ENCODE peak calls at places on chromosomes 5 and 9, in eight cellular contexts. S is uterus, P is H54, A is heart left ventricle, X is transverse colon, D is HepG2, L is upper lobe of left lung, T is ovary. G is an unnamed sample.

GRCh38 chr9:134590240-134591081 is 51.1 kb upstream of the COL5A1 start:
- DNase-seq in S (no peak), P (no peak), A (no peak), X (no peak), D (peak; percentile 24), L (no peak), T (no peak), G (peak; percentile 18)

GRCh38 chr9:130667117-130667430 is 2.7 kb downstream of the PRDM12 start:
- DNase-seq in S (no peak), P (no peak), A (no peak), X (no peak), D (no peak), L (no peak), T (no peak), G (no peak)

GRCh38 chr9:128684325-128685021 is 4.5 kb upstream of the SET start:
- DNase-seq in S (peak; percentile 66), P (peak; percentile 98), A (peak; percentile 79), X (peak; percentile 92), D (peak; percentile 78), L (peak; percentile 75), T (peak; percentile 78), G (peak; percentile 42)

GRCh38 chr5:144189800-144190429 is 19.2 kb downstream of the KCTD16 start:
- DNase-seq in S (no peak), P (peak; percentile 14), A (no peak), X (peak; percentile 53), D (no peak), L (no peak), T (no peak), G (no peak)

GRCh38 chr5:132506094-132506692 is 15.6 kb upstream of the IRF1 start:
- DNase-seq in S (peak; percentile 24), P (peak; percentile 59), A (no peak), X (peak; percentile 57), D (peak; percentile 41), L (no peak), T (peak; percentile 53), G (peak; percentile 67)

GRCh38 chr5:142601432-142601831 is 84.5 kb downstream of the FGF1 start:
- DNase-seq in S (no peak), P (no peak), A (no peak), X (no peak), D (no peak), L (no peak), T (no peak), G (no peak)

GRCh38 chr9:88462191-88462590 is 72.8 kb upstream of the NXNL2 start:
- DNase-seq in S (no peak), P (no peak), A (no peak), X (no peak), D (no peak), L (no peak), T (no peak), G (no peak)

GRCh38 chr5:163473613-163474243 is 13.3 kb downstream of the HMMR start:
- DNase-seq in S (no peak), P (no peak), A (no peak), X (no peak), D (no peak), L (no peak), T (no peak), G (peak; percentile 26)

GRCh38 chr9:69923972-69924371 is 103.4 kb downstream of the CFAP95 start:
- DNase-seq in S (no peak), P (no peak), A (no peak), X (no peak), D (no peak), L (no peak), T (no peak), G (no peak)

GRCh38 chr9:89811356-89811755 is 206.5 kb downstream of the GADD45G start:
- DNase-seq in S (no peak), P (no peak), A (no peak), X (no peak), D (no peak), L (no peak), T (no peak), G (no peak)

GRCh38 chr9:121284733-121285451 is 16.9 kb downstream of the GSN start:
- DNase-seq in S (peak; percentile 25), P (no peak), A (no peak), X (no peak), D (no peak), L (no peak), T (no peak), G (no peak)

GRCh38 chr9:121283856-121284732 is 16.1 kb downstream of the GSN start:
- DNase-seq in S (peak; percentile 17), P (no peak), A (no peak), X (no peak), D (no peak), L (no peak), T (no peak), G (peak; percentile 66)

GRCh38 chr9:121286688-121286972 is 18.7 kb downstream of the GSN start:
- DNase-seq in S (no peak), P (no peak), A (no peak), X (no peak), D (no peak), L (no peak), T (no peak), G (no peak)

GRCh38 chr9:121286973-121287721 is 19.2 kb downstream of the GSN start:
- DNase-seq in S (peak; percentile 90), P (peak; percentile 99), A (peak; percentile 89), X (peak; percentile 87), D (peak; percentile 86), L (no peak), T (peak; percentile 89), G (peak; percentile 81)

GRCh38 chr9:121285835-121286687 is 18.1 kb downstream of the GSN start:
- DNase-seq in S (peak; percentile 67), P (peak; percentile 69), A (peak; percentile 85), X (peak; percentile 63), D (no peak), L (no peak), T (peak; percentile 70), G (no peak)
- TF ChIP-seq POLR2A in S (peak; percentile 33), P (peak; percentile 4), A (no peak), X (peak; percentile 46), D (no peak), L (peak; percentile 39), T (peak; percentile 29), G (no peak)

GRCh38 chr5:109575506-109575905 is 114.2 kb upstream of the MAN2A1 start:
- DNase-seq in S (no peak), P (no peak), A (no peak), X (no peak), D (no peak), L (no peak), T (no peak), G (no peak)

GRCh38 chr5:109566361-109566760 is 123.4 kb upstream of the MAN2A1 start:
- DNase-seq in S (no peak), P (no peak), A (no peak), X (no peak), D (no peak), L (no peak), T (no peak), G (no peak)

GRCh38 chr5:109571785-109572184 is 117.9 kb upstream of the MAN2A1 start:
- DNase-seq in S (no peak), P (no peak), A (no peak), X (no peak), D (no peak), L (no peak), T (no peak), G (no peak)

GRCh38 chr5:109567374-109568044 is 122.2 kb upstream of the MAN2A1 start:
- DNase-seq in S (no peak), P (no peak), A (no peak), X (no peak), D (peak; percentile 10), L (no peak), T (no peak), G (no peak)

DNA sequence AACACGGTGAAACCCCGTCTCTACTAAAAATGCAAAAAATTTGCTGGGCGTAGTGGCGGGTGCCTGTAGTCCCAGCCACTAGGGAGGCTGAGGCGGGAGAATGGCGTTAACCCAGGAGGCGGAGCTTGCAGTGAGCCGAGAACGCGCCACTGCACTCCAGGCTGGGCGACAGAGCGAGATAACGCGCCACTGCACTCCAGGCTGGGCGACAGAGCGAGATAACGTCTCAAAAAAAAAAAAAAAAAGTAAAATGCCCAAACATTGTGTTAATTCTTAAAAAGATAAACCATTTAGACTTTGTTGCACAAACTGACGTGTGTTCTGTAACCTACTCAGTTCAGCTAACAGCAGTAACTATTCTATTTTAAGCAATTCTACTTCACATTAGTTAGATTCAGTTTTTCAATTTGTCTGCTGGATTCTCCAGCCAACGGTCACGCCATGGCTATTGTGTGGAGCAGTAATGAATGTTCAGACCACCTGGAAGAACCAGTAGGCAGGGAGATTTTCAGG is 119.3 kb upstream of the MAN2A1 start:
- DNase-seq in S (no peak), P (no peak), A (no peak), X (no peak), D (no peak), L (peak; percentile 25), T (no peak), G (no peak)
- TF ChIP-seq POLR2A in S (no peak), P (no peak), A (no peak), X (no peak), D (no peak), L (no peak), T (no peak), G (no peak)

GRCh38 chr5:72818866-72819534 is 2.5 kb downstream of the TNPO1 start:
- DNase-seq in S (peak; percentile 34), P (no peak), A (peak; percentile 69), X (peak; percentile 74), D (peak; percentile 53), L (no peak), T (peak; percentile 13), G (peak; percentile 74)
- TF ChIP-seq POLR2A in S (no peak), P (no peak), A (no peak), X (no peak), D (no peak), L (no peak), T (no peak), G (no peak)

GRCh38 chr9:113410207-113411158 is at the start of the genes C9orf43 and POLE3:
- DNase-seq in S (peak; percentile 95), P (peak; percentile 84), A (peak; percentile 97), X (peak; percentile 95), D (peak; percentile 91), L (peak; percentile 98), T (peak; percentile 95), G (peak; percentile 98)
- TF ChIP-seq POLR2A in S (peak; percentile 57), P (peak; percentile 55), A (no peak), X (peak; percentile 60), D (peak; percentile 79), L (peak; percentile 73), T (peak; percentile 76), G (peak; percentile 88)

DNA sequence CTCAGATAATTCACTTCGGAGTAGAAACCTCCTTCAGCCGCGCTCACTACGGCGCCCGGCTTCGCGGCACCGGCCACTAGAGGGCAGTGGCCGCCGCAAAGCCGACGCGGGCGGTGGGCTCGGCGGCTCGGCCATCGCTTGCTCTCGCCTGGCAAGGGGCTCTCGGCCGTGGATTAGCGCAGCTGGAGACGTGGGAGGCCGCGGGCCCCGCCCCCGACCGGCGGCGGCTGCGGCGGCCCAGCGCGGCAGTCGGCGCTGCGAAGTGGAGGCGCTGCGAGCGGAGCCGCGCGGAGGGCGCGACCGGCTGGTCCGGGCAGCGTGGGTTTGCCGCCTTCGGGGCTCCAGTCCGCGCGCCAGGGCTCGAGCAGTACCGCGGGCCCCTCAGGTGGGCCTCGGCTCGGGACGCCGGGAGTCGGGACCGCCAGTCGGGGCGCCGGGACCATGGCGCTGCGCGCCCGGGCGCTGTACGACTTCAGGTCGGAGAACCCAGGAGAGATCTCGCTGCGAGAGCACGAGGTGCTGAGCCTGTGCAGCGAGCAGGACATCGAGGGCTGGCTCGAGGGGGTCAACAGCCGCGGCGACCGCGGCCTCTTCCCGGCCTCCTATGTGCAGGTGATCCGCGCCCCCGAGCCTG is at the start of gene SNX18:
- DNase-seq in S (peak; percentile 91), P (peak; percentile 88), A (peak; percentile 96), X (peak; percentile 93), D (peak; percentile 79), L (peak; percentile 98), T (peak; percentile 92), G (peak; percentile 96)
- TF ChIP-seq POLR2A in S (peak; percentile 83), P (peak; percentile 90), A (no peak), X (peak; percentile 27), D (peak; percentile 63), L (peak; percentile 82), T (peak; percentile 51), G (peak; percentile 24)

G was measured in erythroblast.